ENCODE peak calls at places on chromosomes 3 and 15, in six cellular contexts. U, V, N, P, E and S are unnamed samples.

GRCh38 chr3:42900731-42901420 is 5.1 kb upstream of the ZNF662 start:
- DNase-seq in U (no peak), P (no peak), V (no peak), E (peak; percentile 35), N (no peak), S (no peak)

GRCh38 chr3:55688154-55688553 is 201.0 kb upstream of the WNT5A start:
- DNase-seq in U (no peak), P (no peak), V (no peak), E (no peak), N (no peak), S (no peak)

GRCh38 chr15:96160269-96160668 is 170.2 kb upstream of the NR2F2 start:
- DNase-seq in V (no peak), P (no peak), E (peak; percentile 86), U (no peak), N (no peak), S (no peak)

GRCh38 chr3:194447657-194448056 is 39.1 kb downstream of the ATP13A3 start:
- DNase-seq in P (no peak), E (no peak), U (no peak), N (no peak), V (no peak), S (no peak)

GRCh38 chr15:45641374-45641778 is 6.5 kb downstream of the SQOR start:
- DNase-seq in U (no peak), P (no peak), V (no peak), E (peak; percentile 62), N (no peak), S (no peak)

GRCh38 chr3:100225883-100226282 is 34.9 kb upstream of the TBC1D23 start:
- DNase-seq in E (no peak), P (no peak), N (no peak), V (no peak), U (no peak), S (no peak)

GRCh38 chr3:49017229-49017615 is 1.2 kb downstream of the DALRD3 start:
- DNase-seq in E (no peak), N (no peak), U (no peak), V (no peak), P (no peak), S (no peak)

GRCh38 chr15:52682200-52682599 is 3.0 kb upstream of the ATOSA start:
- DNase-seq in N (no peak), E (no peak), V (no peak), P (no peak), U (no peak), S (no peak)

GRCh38 chr3:73848173-73848751 is 223.5 kb upstream of the PDZRN3 start:
- DNase-seq in E (no peak), U (no peak), V (no peak), N (no peak), P (peak; percentile 51), S (no peak)

GRCh38 chr3:29557825-29558224 is 277.0 kb downstream of the RBMS3 start:
- DNase-seq in U (no peak), E (no peak), V (no peak), P (no peak), N (no peak), S (no peak)

GRCh38 chr3:115760722-115761121 is 137.4 kb downstream of the GAP43 start:
- DNase-seq in N (no peak), U (no peak), E (no peak), P (no peak), V (no peak), S (no peak)

GRCh38 chr3:24254649-24255048 is 240.0 kb downstream of the THRB start:
- DNase-seq in V (no peak), U (no peak), P (no peak), E (no peak), N (no peak), S (no peak)

GRCh38 chr15:77516076-77516475 is 95.4 kb downstream of the HMG20A start:
- DNase-seq in E (no peak), P (no peak), V (no peak), N (no peak), U (no peak), S (no peak)

GRCh38 chr3:121482651-121483050 is 63.1 kb downstream of the POLQ start:
- DNase-seq in E (no peak), U (no peak), V (no peak), N (no peak), P (no peak), S (no peak)

GRCh38 chr15:74050127-74050526 is 32.2 kb downstream of the GOLGA6A start:
- DNase-seq in P (no peak), U (no peak), E (no peak), N (no peak), V (no peak), S (no peak)

GRCh38 chr3:102827386-102827785 is 392.6 kb downstream of the ZPLD1 start:
- DNase-seq in E (no peak), U (no peak), N (no peak), V (no peak), P (no peak), S (no peak)

GRCh38 chr15:78979456-78980320 is 34.8 kb upstream of the CTSH start:
- DNase-seq in N (no peak), P (peak; percentile 80), V (peak; percentile 11), E (peak; percentile 81), U (peak; percentile 72), S (peak; percentile 20)

GRCh38 chr15:100349696-100350433 is 8.1 kb upstream of the ADAMTS17 start:
- DNase-seq in P (peak; percentile 89), V (peak; percentile 80), N (peak; percentile 95), E (peak; percentile 95), U (peak; percentile 94), S (peak; percentile 73)

GRCh38 chr3:29335438-29335837 is 54.6 kb downstream of the RBMS3 start:
- DNase-seq in V (no peak), N (peak; percentile 75), U (peak; percentile 23), E (peak; percentile 72), P (peak; percentile 49), S (no peak)

GRCh38 chr3:128198313-128198712 is 45.0 kb downstream of the EEFSEC start:
- DNase-seq in N (no peak), E (no peak), U (no peak), P (no peak), V (no peak), S (no peak)

GRCh38 chr3:138371070-138371950 is 22.9 kb downstream of the MRAS start:
- DNase-seq in U (no peak), E (no peak), N (no peak), V (no peak), P (peak; percentile 19), S (no peak)
- H3K27me3 ChIP-seq in U (no peaks in the 10 kb centered on the region), E (no peaks in the 10 kb centered on the region), N (no peaks in the 10 kb centered on the region), V (peaks cover 2% of the 10 kb centered on the region), P (no peaks in the 10 kb centered on the region), S (no peaks in the 10 kb centered on the region)

GRCh38 chr3:62167566-62168262 is 205.6 kb downstream of the FEZF2 start:
- DNase-seq in P (no peak), V (no peak), E (no peak), U (no peak), N (no peak), S (no peak)

GRCh38 chr3:62171789-62172188 is 201.6 kb downstream of the FEZF2 start:
- DNase-seq in E (no peak), P (no peak), N (no peak), U (no peak), V (no peak), S (no peak)

GRCh38 chr3:62169871-62170660 is 203.3 kb downstream of the FEZF2 start:
- DNase-seq in U (no peak), V (no peak), P (no peak), N (no peak), E (no peak), S (no peak)

GRCh38 chr3:62164746-62165145 is 208.6 kb downstream of the FEZF2 start:
- DNase-seq in P (no peak), E (no peak), U (no peak), N (no peak), V (no peak), S (no peak)

DNA sequence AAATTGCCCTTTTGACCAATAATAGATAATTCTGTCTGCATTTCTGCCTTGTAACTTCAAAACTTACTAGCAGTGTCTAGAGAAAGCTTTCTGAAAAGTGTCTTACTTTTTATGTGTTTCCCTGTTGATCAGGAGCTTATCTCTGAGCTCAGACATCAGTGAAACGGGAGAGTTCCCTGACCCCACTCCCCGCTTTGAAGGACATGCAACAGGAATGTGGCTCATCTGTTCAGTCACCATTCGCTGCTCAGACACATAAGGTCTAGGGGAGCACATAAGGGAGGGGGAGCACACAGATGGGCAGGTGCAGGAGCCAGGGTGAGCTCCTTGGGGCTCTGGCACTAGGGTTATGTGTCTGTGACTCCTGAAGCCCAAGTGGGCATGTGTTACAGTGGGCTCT is 205.0 kb downstream of the FEZF2 start:
- DNase-seq in N (no peak), P (no peak), U (no peak), V (no peak), E (no peak), S (no peak)
- H3K36me3 ChIP-seq in N (peaks cover 6% of the 10 kb centered on the region), P (peaks cover 11% of the 10 kb centered on the region), U (no peaks in the 10 kb centered on the region), V (no peaks in the 10 kb centered on the region), E (peaks cover 5% of the 10 kb centered on the region), S (no peaks in the 10 kb centered on the region)

GRCh38 chr15:64044315-64045105 is 1.8 kb downstream of the DAPK2 start:
- DNase-seq in E (peak; percentile 31), N (no peak), V (no peak), U (no peak), P (no peak), S (no peak)

GRCh38 chr15:64048766-64049165 is 2.5 kb upstream of the DAPK2 start:
- DNase-seq in U (no peak), P (no peak), N (no peak), E (no peak), V (no peak), S (no peak)

GRCh38 chr15:64046347-64047153 is at the start of gene DAPK2:
- DNase-seq in V (peak; percentile 54), P (peak; percentile 89), U (peak; percentile 82), N (peak; percentile 85), E (peak; percentile 85), S (peak; percentile 34)

GRCh38 chr15:64045774-64046346 is 425 bp downstream of the DAPK2 start:
- DNase-seq in E (peak; percentile 27), N (no peak), P (no peak), V (peak; percentile 2), U (peak; percentile 61), S (peak; percentile 24)

DNA sequence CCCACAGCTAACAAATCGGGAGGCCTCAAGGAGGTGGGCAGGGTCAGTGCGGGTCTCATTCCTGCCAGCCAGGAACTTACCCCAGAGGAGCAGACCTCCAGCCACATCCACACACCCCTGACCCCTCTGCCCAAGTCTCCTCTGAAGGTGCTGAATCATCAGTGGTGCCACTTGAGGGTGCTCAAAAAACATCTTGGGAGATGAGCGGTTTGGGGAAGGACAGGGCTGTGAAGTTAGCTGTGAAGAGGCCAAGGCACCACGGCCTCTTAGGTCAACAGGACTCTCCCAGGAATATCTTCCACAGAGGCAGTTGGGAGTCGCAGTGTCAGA is 1.2 kb downstream of the DAPK2 start:
- DNase-seq in E (no peak), N (no peak), U (no peak), V (no peak), P (no peak), S (no peak)
- H3K27me3 ChIP-seq in E (peaks cover 5% of the 10 kb centered on the region), N (peaks cover 12% of the 10 kb centered on the region), U (no peaks in the 10 kb centered on the region), V (peaks cover 10% of the 10 kb centered on the region), P (peaks cover 39% of the 10 kb centered on the region), S (peaks cover 1% of the 10 kb centered on the region)

DNA sequence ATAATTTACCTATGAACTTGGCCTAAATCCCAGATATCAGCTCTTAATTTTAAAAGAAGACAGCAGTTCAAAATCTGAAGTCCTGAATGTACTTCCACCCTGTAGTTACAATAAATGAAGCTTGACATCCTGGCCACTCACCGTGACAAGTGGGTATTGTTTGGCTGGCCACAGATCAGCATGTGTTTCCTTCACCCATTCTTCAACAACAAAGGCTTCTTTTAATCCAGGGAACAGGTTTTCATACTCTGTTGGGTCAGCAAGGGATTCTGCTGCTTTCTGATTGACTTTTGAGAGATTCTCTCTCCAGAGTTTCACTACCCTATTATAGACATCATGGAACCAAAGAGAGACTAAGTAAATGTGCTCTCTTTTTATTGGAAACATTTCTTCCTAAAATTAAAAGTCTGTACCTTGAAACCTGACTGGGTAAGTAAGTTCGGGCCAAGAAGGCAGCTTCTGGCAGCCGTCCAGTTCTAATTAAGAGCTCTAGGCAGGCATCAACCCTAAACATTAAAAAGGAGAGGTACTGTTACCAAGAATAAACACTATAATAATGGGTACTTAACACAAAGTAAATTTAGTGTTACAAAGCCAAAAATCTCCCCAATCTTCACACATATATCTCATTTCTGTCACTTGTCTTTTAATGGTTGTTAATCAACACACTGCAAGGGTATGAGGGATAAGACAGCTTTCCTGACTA is 15.2 kb downstream of the MRPS22 start:
- DNase-seq in N (no peak), E (no peak), V (no peak), U (no peak), P (peak; percentile 78), S (no peak)
- H3K36me3 ChIP-seq in N (peaks cover 100% of the 10 kb centered on the region), E (peaks cover 100% of the 10 kb centered on the region), V (peaks cover 98% of the 10 kb centered on the region), U (peaks cover 9% of the 10 kb centered on the region), P (peaks cover 37% of the 10 kb centered on the region), S (peaks cover 67% of the 10 kb centered on the region)